ENCODE peak calls at places on chromosomes 1 and 21, in seven cellular contexts. One of them, this sample, is unnamed.

GRCh38 chr1:85135456-85135798 is 65.4 kb downstream of the SYDE2 start:
- DNase-seq in activated CD8-positive, alpha-beta memory T cell treated with anti-CD3 and anti-CD28 coated beads, Interleukin-2, amount 50 U/mL, for 4 hours: no peak
- DNase-seq in effector memory CD8-positive, alpha-beta T cell: no peak
- DNase-seq in BJ: no peak
- DNase-seq in H54: no peak
- DNase-seq in HEK293T: no peak
- DNase-seq in memory B cell: no peak
- DNase-seq in this sample: no peak

GRCh38 chr1:108011295-108011694 is 46.3 kb upstream of the VAV3 start:
- DNase-seq in activated CD8-positive, alpha-beta memory T cell treated with anti-CD3 and anti-CD28 coated beads, Interleukin-2, amount 50 U/mL, for 4 hours: no peak
- DNase-seq in effector memory CD8-positive, alpha-beta T cell: no peak
- DNase-seq in BJ: no peak
- DNase-seq in H54: no peak
- DNase-seq in HEK293T: no peak
- DNase-seq in memory B cell: no peak
- DNase-seq in this sample: no peak

GRCh38 chr1:22717038-22717758 is 6.6 kb downstream of the EPHB2 start:
- DNase-seq in activated CD8-positive, alpha-beta memory T cell treated with anti-CD3 and anti-CD28 coated beads, Interleukin-2, amount 50 U/mL, for 4 hours: no peak
- DNase-seq in effector memory CD8-positive, alpha-beta T cell: no peak
- DNase-seq in BJ: no peak
- DNase-seq in H54: no peak
- DNase-seq in HEK293T: no peak
- DNase-seq in memory B cell: no peak
- DNase-seq in this sample: no peak

GRCh38 chr1:41536296-41536695 is 51.8 kb upstream of the EDN2 start:
- DNase-seq in activated CD8-positive, alpha-beta memory T cell treated with anti-CD3 and anti-CD28 coated beads, Interleukin-2, amount 50 U/mL, for 4 hours: no peak
- DNase-seq in effector memory CD8-positive, alpha-beta T cell: no peak
- DNase-seq in BJ: no peak
- DNase-seq in H54: no peak
- DNase-seq in HEK293T: no peak
- DNase-seq in memory B cell: no peak
- DNase-seq in this sample: no peak

GRCh38 chr1:32716312-32717126 is 13.9 kb upstream of the SYNC start:
- DNase-seq in activated CD8-positive, alpha-beta memory T cell treated with anti-CD3 and anti-CD28 coated beads, Interleukin-2, amount 50 U/mL, for 4 hours: no peak
- DNase-seq in effector memory CD8-positive, alpha-beta T cell: no peak
- DNase-seq in BJ: no peak
- DNase-seq in H54: no peak
- DNase-seq in HEK293T: peak
- DNase-seq in memory B cell: no peak
- DNase-seq in this sample: no peak

GRCh38 chr1:5225687-5226389 is 571.4 kb downstream of the AJAP1 start:
- DNase-seq in activated CD8-positive, alpha-beta memory T cell treated with anti-CD3 and anti-CD28 coated beads, Interleukin-2, amount 50 U/mL, for 4 hours: no peak
- DNase-seq in effector memory CD8-positive, alpha-beta T cell: no peak
- DNase-seq in BJ: no peak
- DNase-seq in H54: no peak
- DNase-seq in HEK293T: no peak
- DNase-seq in memory B cell: no peak
- DNase-seq in this sample: no peak

GRCh38 chr1:59143824-59144223 is 153.1 kb upstream of the FGGY start:
- DNase-seq in activated CD8-positive, alpha-beta memory T cell treated with anti-CD3 and anti-CD28 coated beads, Interleukin-2, amount 50 U/mL, for 4 hours: no peak
- DNase-seq in effector memory CD8-positive, alpha-beta T cell: no peak
- DNase-seq in BJ: no peak
- DNase-seq in H54: no peak
- DNase-seq in HEK293T: no peak
- DNase-seq in memory B cell: no peak
- DNase-seq in this sample: no peak

GRCh38 chr1:151142411-151143056 is 3.9 kb downstream of the SEMA6C start:
- DNase-seq in activated CD8-positive, alpha-beta memory T cell treated with anti-CD3 and anti-CD28 coated beads, Interleukin-2, amount 50 U/mL, for 4 hours: no peak
- DNase-seq in effector memory CD8-positive, alpha-beta T cell: no peak
- DNase-seq in BJ: no peak
- DNase-seq in H54: no peak
- DNase-seq in HEK293T: no peak
- DNase-seq in memory B cell: no peak
- DNase-seq in this sample: no peak

GRCh38 chr1:93692983-93693591 is 11.4 kb upstream of the BCAR3 start:
- DNase-seq in activated CD8-positive, alpha-beta memory T cell treated with anti-CD3 and anti-CD28 coated beads, Interleukin-2, amount 50 U/mL, for 4 hours: no peak
- DNase-seq in effector memory CD8-positive, alpha-beta T cell: no peak
- DNase-seq in BJ: peak
- DNase-seq in H54: peak
- DNase-seq in HEK293T: no peak
- DNase-seq in memory B cell: peak
- DNase-seq in this sample: no peak

GRCh38 chr1:60970081-60970509 is 112.3 kb upstream of the NFIA start:
- DNase-seq in activated CD8-positive, alpha-beta memory T cell treated with anti-CD3 and anti-CD28 coated beads, Interleukin-2, amount 50 U/mL, for 4 hours: no peak
- DNase-seq in effector memory CD8-positive, alpha-beta T cell: no peak
- DNase-seq in BJ: no peak
- DNase-seq in H54: no peak
- DNase-seq in HEK293T: peak
- DNase-seq in memory B cell: no peak
- DNase-seq in this sample: no peak

GRCh38 chr1:97137862-97138514 is 416.4 kb downstream of the PTBP2 start:
- DNase-seq in activated CD8-positive, alpha-beta memory T cell treated with anti-CD3 and anti-CD28 coated beads, Interleukin-2, amount 50 U/mL, for 4 hours: no peak
- DNase-seq in effector memory CD8-positive, alpha-beta T cell: peak
- DNase-seq in BJ: no peak
- DNase-seq in H54: peak
- DNase-seq in HEK293T: peak
- DNase-seq in memory B cell: no peak
- DNase-seq in this sample: no peak

GRCh38 chr1:176090766-176091165 is 116.3 kb downstream of the COP1 start:
- DNase-seq in activated CD8-positive, alpha-beta memory T cell treated with anti-CD3 and anti-CD28 coated beads, Interleukin-2, amount 50 U/mL, for 4 hours: no peak
- DNase-seq in effector memory CD8-positive, alpha-beta T cell: no peak
- DNase-seq in BJ: no peak
- DNase-seq in H54: no peak
- DNase-seq in HEK293T: no peak
- DNase-seq in memory B cell: no peak
- DNase-seq in this sample: no peak

GRCh38 chr1:41215623-41216022 is 26.5 kb downstream of the SCMH1 start:
- DNase-seq in activated CD8-positive, alpha-beta memory T cell treated with anti-CD3 and anti-CD28 coated beads, Interleukin-2, amount 50 U/mL, for 4 hours: no peak
- DNase-seq in effector memory CD8-positive, alpha-beta T cell: no peak
- DNase-seq in BJ: no peak
- DNase-seq in H54: no peak
- DNase-seq in HEK293T: no peak
- DNase-seq in memory B cell: no peak
- DNase-seq in this sample: no peak

GRCh38 chr1:18480315-18481189 is at the start of gene KLHDC7A:
- DNase-seq in activated CD8-positive, alpha-beta memory T cell treated with anti-CD3 and anti-CD28 coated beads, Interleukin-2, amount 50 U/mL, for 4 hours: no peak
- DNase-seq in effector memory CD8-positive, alpha-beta T cell: no peak
- DNase-seq in BJ: no peak
- DNase-seq in H54: peak
- DNase-seq in HEK293T: no peak
- DNase-seq in memory B cell: no peak
- DNase-seq in this sample: no peak

GRCh38 chr1:78003070-78003751 is 1.5 kb upstream of the DNAJB4 start:
- DNase-seq in activated CD8-positive, alpha-beta memory T cell treated with anti-CD3 and anti-CD28 coated beads, Interleukin-2, amount 50 U/mL, for 4 hours: no peak
- DNase-seq in effector memory CD8-positive, alpha-beta T cell: no peak
- DNase-seq in BJ: no peak
- DNase-seq in H54: no peak
- DNase-seq in HEK293T: no peak
- DNase-seq in memory B cell: no peak
- DNase-seq in this sample: no peak

GRCh38 chr1:58162952-58163550 is 383.5 kb downstream of the OMA1 start:
- DNase-seq in activated CD8-positive, alpha-beta memory T cell treated with anti-CD3 and anti-CD28 coated beads, Interleukin-2, amount 50 U/mL, for 4 hours: no peak
- DNase-seq in effector memory CD8-positive, alpha-beta T cell: no peak
- DNase-seq in BJ: no peak
- DNase-seq in H54: peak
- DNase-seq in HEK293T: peak
- DNase-seq in memory B cell: no peak
- DNase-seq in this sample: no peak

GRCh38 chr1:58745666-58746065 is 38.2 kb downstream of the JUN start:
- DNase-seq in activated CD8-positive, alpha-beta memory T cell treated with anti-CD3 and anti-CD28 coated beads, Interleukin-2, amount 50 U/mL, for 4 hours: no peak
- DNase-seq in effector memory CD8-positive, alpha-beta T cell: no peak
- DNase-seq in BJ: no peak
- DNase-seq in H54: no peak
- DNase-seq in HEK293T: no peak
- DNase-seq in memory B cell: no peak
- DNase-seq in this sample: no peak

GRCh38 chr1:147824776-147825175 is 64.4 kb upstream of the GJA5 start:
- DNase-seq in activated CD8-positive, alpha-beta memory T cell treated with anti-CD3 and anti-CD28 coated beads, Interleukin-2, amount 50 U/mL, for 4 hours: no peak
- DNase-seq in effector memory CD8-positive, alpha-beta T cell: no peak
- DNase-seq in BJ: no peak
- DNase-seq in H54: no peak
- DNase-seq in HEK293T: no peak
- DNase-seq in memory B cell: no peak
- DNase-seq in this sample: no peak

GRCh38 chr1:31734582-31735107 is 29.5 kb downstream of the ADGRB2 start:
- DNase-seq in activated CD8-positive, alpha-beta memory T cell treated with anti-CD3 and anti-CD28 coated beads, Interleukin-2, amount 50 U/mL, for 4 hours: no peak
- DNase-seq in effector memory CD8-positive, alpha-beta T cell: no peak
- DNase-seq in BJ: no peak
- DNase-seq in H54: peak
- DNase-seq in HEK293T: no peak
- DNase-seq in memory B cell: no peak
- DNase-seq in this sample: no peak

GRCh38 chr21:44524412-44525371 is 15.3 kb downstream of the KRTAP10-1 start:
- DNase-seq in activated CD8-positive, alpha-beta memory T cell treated with anti-CD3 and anti-CD28 coated beads, Interleukin-2, amount 50 U/mL, for 4 hours: no peak
- DNase-seq in effector memory CD8-positive, alpha-beta T cell: no peak
- DNase-seq in BJ: no peak
- DNase-seq in H54: no peak
- DNase-seq in HEK293T: no peak
- DNase-seq in memory B cell: no peak
- DNase-seq in this sample: no peak

GRCh38 chr1:164651378-164651951 is 92.5 kb downstream of the PBX1 start:
- DNase-seq in activated CD8-positive, alpha-beta memory T cell treated with anti-CD3 and anti-CD28 coated beads, Interleukin-2, amount 50 U/mL, for 4 hours: no peak
- DNase-seq in effector memory CD8-positive, alpha-beta T cell: peak
- DNase-seq in BJ: no peak
- DNase-seq in H54: peak
- DNase-seq in HEK293T: peak
- DNase-seq in memory B cell: no peak
- DNase-seq in this sample: no peak

GRCh38 chr1:67524143-67525052 is 94.2 kb upstream of the SERBP1 start:
- DNase-seq in activated CD8-positive, alpha-beta memory T cell treated with anti-CD3 and anti-CD28 coated beads, Interleukin-2, amount 50 U/mL, for 4 hours: no peak
- DNase-seq in effector memory CD8-positive, alpha-beta T cell: no peak
- DNase-seq in BJ: no peak
- DNase-seq in H54: no peak
- DNase-seq in HEK293T: no peak
- DNase-seq in memory B cell: no peak
- DNase-seq in this sample: no peak

GRCh38 chr21:44477712-44478111 is 22.4 kb downstream of the LRRC3 start:
- DNase-seq in activated CD8-positive, alpha-beta memory T cell treated with anti-CD3 and anti-CD28 coated beads, Interleukin-2, amount 50 U/mL, for 4 hours: no peak
- DNase-seq in effector memory CD8-positive, alpha-beta T cell: no peak
- DNase-seq in BJ: no peak
- DNase-seq in H54: no peak
- DNase-seq in HEK293T: no peak
- DNase-seq in memory B cell: no peak
- DNase-seq in this sample: no peak

GRCh38 chr1:177849130-177849529 is 120.7 kb downstream of the SEC16B start:
- DNase-seq in activated CD8-positive, alpha-beta memory T cell treated with anti-CD3 and anti-CD28 coated beads, Interleukin-2, amount 50 U/mL, for 4 hours: no peak
- DNase-seq in effector memory CD8-positive, alpha-beta T cell: no peak
- DNase-seq in BJ: no peak
- DNase-seq in H54: no peak
- DNase-seq in HEK293T: no peak
- DNase-seq in memory B cell: no peak
- DNase-seq in this sample: no peak

GRCh38 chr1:234683856-234684632 is 74.1 kb upstream of the IRF2BP2 start:
- DNase-seq in activated CD8-positive, alpha-beta memory T cell treated with anti-CD3 and anti-CD28 coated beads, Interleukin-2, amount 50 U/mL, for 4 hours: no peak
- DNase-seq in effector memory CD8-positive, alpha-beta T cell: no peak
- DNase-seq in BJ: peak
- DNase-seq in H54: peak
- DNase-seq in HEK293T: no peak
- DNase-seq in memory B cell: no peak
- DNase-seq in this sample: peak

GRCh38 chr1:39635205-39635870 is 4.1 kb downstream of the HEYL start:
- DNase-seq in activated CD8-positive, alpha-beta memory T cell treated with anti-CD3 and anti-CD28 coated beads, Interleukin-2, amount 50 U/mL, for 4 hours: no peak
- DNase-seq in effector memory CD8-positive, alpha-beta T cell: no peak
- DNase-seq in BJ: no peak
- DNase-seq in H54: no peak
- DNase-seq in HEK293T: no peak
- DNase-seq in memory B cell: no peak
- DNase-seq in this sample: no peak

GRCh38 chr1:113040718-113041412 is 32.1 kb upstream of the LRIG2 start:
- DNase-seq in activated CD8-positive, alpha-beta memory T cell treated with anti-CD3 and anti-CD28 coated beads, Interleukin-2, amount 50 U/mL, for 4 hours: no peak
- DNase-seq in effector memory CD8-positive, alpha-beta T cell: no peak
- DNase-seq in BJ: no peak
- DNase-seq in H54: no peak
- DNase-seq in HEK293T: no peak
- DNase-seq in memory B cell: no peak
- DNase-seq in this sample: no peak

GRCh38 chr1:238558746-238559145 is 668.0 kb upstream of the ZP4 start:
- DNase-seq in activated CD8-positive, alpha-beta memory T cell treated with anti-CD3 and anti-CD28 coated beads, Interleukin-2, amount 50 U/mL, for 4 hours: no peak
- DNase-seq in effector memory CD8-positive, alpha-beta T cell: no peak
- DNase-seq in BJ: no peak
- DNase-seq in H54: no peak
- DNase-seq in HEK293T: no peak
- DNase-seq in memory B cell: no peak
- DNase-seq in this sample: no peak

GRCh38 chr1:156625436-156626078 is 6.3 kb downstream of the HAPLN2 start:
- DNase-seq in activated CD8-positive, alpha-beta memory T cell treated with anti-CD3 and anti-CD28 coated beads, Interleukin-2, amount 50 U/mL, for 4 hours: peak
- DNase-seq in effector memory CD8-positive, alpha-beta T cell: peak
- DNase-seq in BJ: no peak
- DNase-seq in H54: no peak
- DNase-seq in HEK293T: peak
- DNase-seq in memory B cell: peak
- DNase-seq in this sample: no peak

GRCh38 chr1:94989398-94989797 is 62.5 kb upstream of the CNN3 start:
- DNase-seq in activated CD8-positive, alpha-beta memory T cell treated with anti-CD3 and anti-CD28 coated beads, Interleukin-2, amount 50 U/mL, for 4 hours: no peak
- DNase-seq in effector memory CD8-positive, alpha-beta T cell: no peak
- DNase-seq in BJ: no peak
- DNase-seq in H54: no peak
- DNase-seq in HEK293T: no peak
- DNase-seq in memory B cell: no peak
- DNase-seq in this sample: no peak

GRCh38 chr1:180194546-180195207 is 35.4 kb upstream of the LHX4 start:
- DNase-seq in activated CD8-positive, alpha-beta memory T cell treated with anti-CD3 and anti-CD28 coated beads, Interleukin-2, amount 50 U/mL, for 4 hours: no peak
- DNase-seq in effector memory CD8-positive, alpha-beta T cell: no peak
- DNase-seq in BJ: no peak
- DNase-seq in H54: no peak
- DNase-seq in HEK293T: no peak
- DNase-seq in memory B cell: no peak
- DNase-seq in this sample: no peak

GRCh38 chr1:22831729-22832413 is 121.2 kb downstream of the EPHB2 start:
- DNase-seq in activated CD8-positive, alpha-beta memory T cell treated with anti-CD3 and anti-CD28 coated beads, Interleukin-2, amount 50 U/mL, for 4 hours: no peak
- DNase-seq in effector memory CD8-positive, alpha-beta T cell: no peak
- DNase-seq in BJ: peak
- DNase-seq in H54: peak
- DNase-seq in HEK293T: no peak
- DNase-seq in memory B cell: no peak
- DNase-seq in this sample: no peak

GRCh38 chr1:9586147-9586766 is 2.5 kb upstream of the TMEM201 start:
- DNase-seq in activated CD8-positive, alpha-beta memory T cell treated with anti-CD3 and anti-CD28 coated beads, Interleukin-2, amount 50 U/mL, for 4 hours: no peak
- DNase-seq in effector memory CD8-positive, alpha-beta T cell: no peak
- DNase-seq in BJ: no peak
- DNase-seq in H54: no peak
- DNase-seq in HEK293T: no peak
- DNase-seq in memory B cell: no peak
- DNase-seq in this sample: no peak

GRCh38 chr1:21579788-21580187 is 70.6 kb downstream of the ALPL start:
- DNase-seq in activated CD8-positive, alpha-beta memory T cell treated with anti-CD3 and anti-CD28 coated beads, Interleukin-2, amount 50 U/mL, for 4 hours: no peak
- DNase-seq in effector memory CD8-positive, alpha-beta T cell: no peak
- DNase-seq in BJ: no peak
- DNase-seq in H54: no peak
- DNase-seq in HEK293T: no peak
- DNase-seq in memory B cell: no peak
- DNase-seq in this sample: no peak

GRCh38 chr1:34479731-34480130 is 275.1 kb upstream of the GJB5 start:
- DNase-seq in activated CD8-positive, alpha-beta memory T cell treated with anti-CD3 and anti-CD28 coated beads, Interleukin-2, amount 50 U/mL, for 4 hours: no peak
- DNase-seq in effector memory CD8-positive, alpha-beta T cell: no peak
- DNase-seq in BJ: no peak
- DNase-seq in H54: no peak
- DNase-seq in HEK293T: no peak
- DNase-seq in memory B cell: no peak
- DNase-seq in this sample: no peak

GRCh38 chr1:225942574-225942973 is 1.6 kb upstream of the LEFTY2 start:
- DNase-seq in activated CD8-positive, alpha-beta memory T cell treated with anti-CD3 and anti-CD28 coated beads, Interleukin-2, amount 50 U/mL, for 4 hours: no peak
- DNase-seq in effector memory CD8-positive, alpha-beta T cell: no peak
- DNase-seq in BJ: no peak
- DNase-seq in H54: no peak
- DNase-seq in HEK293T: no peak
- DNase-seq in memory B cell: no peak
- DNase-seq in this sample: no peak

GRCh38 chr1:205438213-205439158 is 16.6 kb upstream of the LEMD1 start:
- DNase-seq in activated CD8-positive, alpha-beta memory T cell treated with anti-CD3 and anti-CD28 coated beads, Interleukin-2, amount 50 U/mL, for 4 hours: no peak
- DNase-seq in effector memory CD8-positive, alpha-beta T cell: no peak
- DNase-seq in BJ: no peak
- DNase-seq in H54: peak
- DNase-seq in HEK293T: peak
- DNase-seq in memory B cell: no peak
- DNase-seq in this sample: no peak

GRCh38 chr1:227937031-227937430 is 10.7 kb downstream of the WNT9A start:
- DNase-seq in activated CD8-positive, alpha-beta memory T cell treated with anti-CD3 and anti-CD28 coated beads, Interleukin-2, amount 50 U/mL, for 4 hours: no peak
- DNase-seq in effector memory CD8-positive, alpha-beta T cell: no peak
- DNase-seq in BJ: no peak
- DNase-seq in H54: no peak
- DNase-seq in HEK293T: no peak
- DNase-seq in memory B cell: no peak
- DNase-seq in this sample: no peak

This sample was measured in SIG-M5.